ENCODE peak calls at places on chromosomes 11 and 22, in five cellular contexts. G, Q, D, J and V are unnamed samples.

GRCh38 chr11:36389811-36390210 is 93.7 kb downstream of the PRR5L start:
- DNase-seq in G (no peak), Q (no peak), D (no peak), J (no peak), V (no peak)

GRCh38 chr22:29704528-29705285 is 15.1 kb upstream of the CABP7 start:
- DNase-seq in G (no peak), Q (no peak), D (no peak), J (no peak), V (peak; percentile 36)

GRCh38 chr11:83051760-83052671 is 19.7 kb downstream of the RAB30 start:
- DNase-seq in G (no peak), Q (no peak), D (no peak), J (no peak), V (no peak)

GRCh38 chr11:130772266-130773227 is 143.7 kb downstream of the SNX19 start:
- DNase-seq in G (peak; percentile 4), Q (no peak), D (no peak), J (no peak), V (no peak)

GRCh38 chr11:1742869-1743586 is 7.4 kb downstream of the IFITM10 start:
- DNase-seq in G (no peak), Q (no peak), D (no peak), J (no peak), V (no peak)

GRCh38 chr11:116835042-116835772 is 2.2 kb downstream of the APOA1 start:
- DNase-seq in G (peak; percentile 82), Q (no peak), D (no peak), J (no peak), V (peak; percentile 37)

GRCh38 chr11:62705880-62706831 is 1.1 kb downstream of the BSCL2 start:
- DNase-seq in G (peak; percentile 85), Q (peak; percentile 94), D (peak; percentile 91), J (peak; percentile 90), V (peak; percentile 85)

GRCh38 chr11:107591098-107591445 is at the start of gene ELMOD1:
- DNase-seq in G (peak; percentile 13), Q (peak; percentile 55), D (no peak), J (no peak), V (peak; percentile 44)

GRCh38 chr11:70077411-70078094 is 564 bp upstream of the ANO1 start:
- DNase-seq in G (no peak), Q (no peak), D (no peak), J (no peak), V (no peak)

GRCh38 chr11:44837650-44838049 is 110.9 kb downstream of the TSPAN18 start:
- DNase-seq in G (no peak), Q (no peak), D (no peak), J (no peak), V (no peak)

GRCh38 chr11:126834149-126834548 is 166.4 kb downstream of the KIRREL3 start:
- DNase-seq in G (no peak), Q (no peak), D (no peak), J (no peak), V (no peak)

GRCh38 chr11:1942541-1943260 is 4.4 kb upstream of the MRPL23 start:
- DNase-seq in G (no peak), Q (no peak), D (no peak), J (no peak), V (no peak)